ENCODE peak calls at places on chromosomes 4 and X, in four cellular contexts. Q is esophagus muscularis mucosa, X is H9, H is heart left ventricle. O is an unnamed sample.

GRCh38 chr4:153432971-153433752 is 33.0 kb upstream of the TMEM131L start:
- DNase-seq in X (peak; percentile 72), Q (no peak), H (peak; percentile 66), O (peak; percentile 81)

GRCh38 chr4:63123441-63123840 is 1285.8 kb downstream of the TECRL start:
- DNase-seq in X (no peak), H (no peak), Q (no peak), O (no peak)

GRCh38 chr4:45442466-45442865 is 681.4 kb downstream of the GABRG1 start:
- DNase-seq in X (no peak), Q (no peak), H (no peak), O (peak; percentile 42)

GRCh38 chr4:2071912-2072867 is 13.1 kb downstream of the NAT8L start:
- DNase-seq in X (no peak), Q (no peak), H (no peak), O (no peak)

GRCh38 chr4:186885289-186885688 is 161.6 kb upstream of the FAT1 start:
- DNase-seq in H (no peak), X (no peak), Q (peak; percentile 47), O (no peak)

GRCh38 chr4:175935016-175935661 is 123.1 kb upstream of the GPM6A start:
- DNase-seq in Q (no peak), X (no peak), H (no peak), O (no peak)

GRCh38 chr4:107685740-107686139 is 34.3 kb downstream of the PAPSS1 start:
- DNase-seq in X (no peak), H (no peak), Q (no peak), O (no peak)

GRCh38 chr4:73603854-73604584 is 16.2 kb downstream of the RASSF6 start:
- DNase-seq in Q (no peak), H (no peak), X (no peak), O (no peak)

GRCh38 chr4:25861422-25861926 is 1.3 kb downstream of the SEL1L3 start:
- DNase-seq in H (no peak), Q (no peak), X (no peak), O (peak; percentile 16)

GRCh38 chr4:184292877-184293276 is 75.2 kb upstream of the ENPP6 start:
- DNase-seq in H (no peak), Q (no peak), X (no peak), O (no peak)

GRCh38 chrX:112834016-112834855 is 6.4 kb downstream of the AMOT start:
- DNase-seq in X (no peak), H (no peak), Q (no peak), O (peak; percentile 60)

GRCh38 chrX:68917799-68918198 is 89.0 kb downstream of the EFNB1 start:
- DNase-seq in H (no peak), X (no peak), Q (no peak), O (no peak)

GRCh38 chr4:73885570-73886230 is 16.5 kb downstream of the CXCL1 start:
- DNase-seq in X (no peak), H (no peak), Q (no peak), O (peak; percentile 74)

GRCh38 chrX:78708171-78708570 is 39.3 kb upstream of the LPAR4 start:
- DNase-seq in H (no peak), X (peak; percentile 46), Q (no peak), O (peak; percentile 57)
- TF ChIP-seq CTCF in H (no peak), X (peak; percentile 61), Q (peak; percentile 20), O (peak; percentile 58)

GRCh38 chr4:169234137-169234855 is 36.5 kb downstream of the SH3RF1 start:
- DNase-seq in H (no peak), Q (no peak), X (no peak), O (no peak)
- H3K4me1 ChIP-seq in H (peaks cover 45% of the 10 kb centered on the region), Q (peaks cover 50% of the 10 kb centered on the region), X (no peaks in the 10 kb centered on the region), O (no peaks in the 10 kb centered on the region)

GRCh38 chr4:95162867-95163266 is 385.9 kb downstream of the UNC5C start:
- DNase-seq in Q (no peak), H (no peak), X (no peak), O (no peak)

GRCh38 chr4:95170176-95170575 is 378.6 kb downstream of the UNC5C start:
- DNase-seq in X (no peak), H (no peak), Q (peak; percentile 68), O (no peak)

GRCh38 chr4:95165926-95166524 is 382.7 kb downstream of the UNC5C start:
- DNase-seq in Q (no peak), X (no peak), H (no peak), O (peak; percentile 56)

GRCh38 chr4:95161781-95162469 is 386.8 kb downstream of the UNC5C start:
- DNase-seq in H (no peak), X (no peak), Q (no peak), O (no peak)

DNA sequence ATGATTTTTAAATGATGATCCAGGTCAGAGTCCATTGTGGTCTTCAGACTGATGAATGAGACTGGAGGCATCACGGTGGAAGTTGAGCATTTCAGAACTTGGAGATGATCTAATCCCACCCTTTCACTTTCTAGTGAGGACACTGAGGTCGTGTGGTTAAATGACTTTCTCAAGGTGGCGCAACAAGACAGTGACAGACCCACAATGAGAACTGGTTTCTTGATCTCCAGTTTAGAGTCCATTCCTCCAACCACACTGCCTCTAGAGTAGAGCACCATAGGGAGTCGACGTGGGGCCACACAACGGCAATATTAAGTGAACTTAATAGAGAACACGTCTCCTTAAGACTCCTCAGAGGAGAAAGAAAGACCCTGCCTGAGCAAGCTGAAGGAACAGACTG is 381.0 kb downstream of the UNC5C start:
- DNase-seq in X (no peak), Q (peak; percentile 39), H (no peak), O (no peak)
- TF ChIP-seq CTCF in X (peak; percentile 12), Q (no peak), H (no peak), O (no peak)

GRCh38 chr4:87010192-87010591 is 75.4 kb downstream of the AFF1 start:
- DNase-seq in H (no peak), X (no peak), Q (no peak), O (no peak)

GRCh38 chr4:87009095-87009648 is 74.4 kb downstream of the AFF1 start:
- DNase-seq in X (no peak), H (peak; percentile 38), Q (no peak), O (no peak)

GRCh38 chr4:87011340-87012034 is 76.7 kb downstream of the AFF1 start:
- DNase-seq in H (no peak), X (no peak), Q (no peak), O (peak; percentile 67)

GRCh38 chr4:87014284-87014782 is 79.5 kb downstream of the AFF1 start:
- DNase-seq in Q (no peak), X (no peak), H (no peak), O (peak; percentile 62)

GRCh38 chr4:87012265-87012953 is 77.6 kb downstream of the AFF1 start:
- DNase-seq in X (no peak), H (no peak), Q (no peak), O (no peak)
- H3K4me1 ChIP-seq in X (peaks cover 7% of the 10 kb centered on the region), H (peaks cover 94% of the 10 kb centered on the region), Q (peaks cover 90% of the 10 kb centered on the region), O (peaks cover 68% of the 10 kb centered on the region)

DNA sequence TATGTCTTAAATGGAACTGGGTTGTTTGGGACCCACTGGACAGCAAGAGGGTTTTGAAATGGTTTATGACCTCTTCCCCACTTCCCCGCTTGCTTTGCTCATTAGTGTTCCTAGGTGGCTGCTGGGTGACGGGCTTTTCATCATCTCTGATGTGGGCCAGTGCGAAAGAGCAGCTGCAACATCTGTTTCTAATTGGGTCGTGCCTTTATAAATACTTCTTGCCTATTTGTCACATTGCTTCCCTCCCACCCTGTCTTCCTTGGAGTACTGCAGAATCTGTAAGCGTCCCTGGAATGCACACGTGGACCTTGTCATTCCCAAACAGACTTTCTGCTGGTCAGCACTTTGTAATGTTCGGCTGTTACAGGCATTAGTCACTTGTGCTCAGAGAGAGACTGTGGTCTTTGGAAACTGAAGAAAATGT is 35.2 kb downstream of the SEPTIN11 start:
- DNase-seq in H (peak; percentile 74), Q (peak; percentile 94), X (no peak), O (peak; percentile 79)
- TF ChIP-seq CTCF in H (no peak), Q (no peak), X (no peak), O (no peak)

GRCh38 chr4:159134422-159134821 is 31.5 kb downstream of the RAPGEF2 start:
- DNase-seq in H (no peak), X (no peak), Q (no peak), O (no peak)
- H3K4me1 ChIP-seq in H (peaks cover 58% of the 10 kb centered on the region), X (peaks cover 7% of the 10 kb centered on the region), Q (peaks cover 23% of the 10 kb centered on the region), O (no peaks in the 10 kb centered on the region)

DNA sequence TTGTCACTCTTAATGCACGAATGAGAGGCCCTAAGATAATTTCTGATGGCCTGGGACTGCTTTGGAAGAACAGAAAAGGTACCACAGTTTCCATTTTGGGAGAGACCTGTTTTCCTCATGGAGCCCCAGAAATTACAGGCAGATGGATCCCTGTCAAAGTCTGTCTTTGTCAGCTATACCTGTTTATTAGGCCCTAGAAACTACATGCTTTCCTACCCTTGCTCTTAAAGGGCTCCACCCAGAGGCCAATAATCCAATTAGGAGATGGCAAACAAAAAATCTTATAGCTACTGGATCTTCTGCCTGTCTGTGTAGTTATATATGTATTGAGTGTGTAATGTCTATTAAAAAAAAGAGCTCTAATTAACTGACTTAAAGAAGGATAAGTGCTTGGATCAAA is 141.3 kb downstream of the NR3C2 start:
- DNase-seq in H (no peak), X (no peak), Q (no peak), O (no peak)
- TF ChIP-seq CTCF in H (no peak), X (no peak), Q (no peak), O (no peak)

GRCh38 chr4:43374352-43374751 is 481.8 kb downstream of the GRXCR1 start:
- DNase-seq in X (no peak), H (no peak), Q (no peak), O (no peak)
- H3K4me1 ChIP-seq in X (no peaks in the 10 kb centered on the region), H (no peaks in the 10 kb centered on the region), Q (no peaks in the 10 kb centered on the region), O (no peaks in the 10 kb centered on the region)

GRCh38 chr4:162285753-162286152 is 122.0 kb upstream of the FSTL5 start:
- DNase-seq in X (no peak), Q (no peak), H (no peak), O (no peak)
- TF ChIP-seq CTCF in X (no peak), Q (no peak), H (no peak), O (no peak)

O was measured in A673.